ENCODE peak calls at places on chromosomes 5 and 9, in four cellular contexts. Z is stimulated activated CD4-positive, alpha-beta T cell treated with anti-CD3 and anti-CD28 coated beads, Interleukin-4, amount 100 ng/mL, for 48 hours; D is heart right ventricle; J is mesendoderm. I is an unnamed sample.

GRCh38 chr5:147216552-147217154 is 18.2 kb upstream of the STK32A start:
- DNase-seq in Z (no peak), D (no peak), J (peak; percentile 61), I (peak; percentile 5)

GRCh38 chr5:57316798-57317327 is 143.0 kb downstream of the GPBP1 start:
- DNase-seq in Z (no peak), D (no peak), J (peak; percentile 40), I (peak; percentile 21)

GRCh38 chr5:34622046-34622435 is 34.1 kb upstream of the RAI14 start:
- DNase-seq in Z (no peak), D (no peak), J (no peak), I (no peak)

GRCh38 chr9:89153618-89154017 is 25.0 kb downstream of the SHC3 start:
- DNase-seq in Z (peak; percentile 27), D (no peak), J (no peak), I (no peak)

GRCh38 chr9:33884856-33885701 is 68.1 kb downstream of the UBE2R2 start:
- DNase-seq in Z (no peak), D (peak; percentile 66), J (no peak), I (no peak)

GRCh38 chr5:74272831-74273545 is 367.5 kb downstream of the ENC1 start:
- DNase-seq in Z (no peak), D (no peak), J (no peak), I (no peak)

GRCh38 chr5:1926471-1927341 is 44.0 kb upstream of the IRX4 start:
- DNase-seq in Z (no peak), D (no peak), J (no peak), I (no peak)

GRCh38 chr5:139394123-139394653 is 716 bp downstream of the PROB1 start:
- DNase-seq in Z (no peak), D (peak; percentile 66), J (peak; percentile 74), I (peak; percentile 88)

GRCh38 chr5:81763294-81763928 is 12.5 kb upstream of the SSBP2 start:
- DNase-seq in Z (no peak), D (no peak), J (no peak), I (no peak)

GRCh38 chr9:37669232-37669631 is 18.5 kb downstream of the FRMPD1 start:
- DNase-seq in Z (no peak), D (no peak), J (peak; percentile 30), I (no peak)

GRCh38 chr5:124963236-124963929 is 216.9 kb upstream of the ZNF608 start:
- DNase-seq in Z (no peak), D (no peak), J (peak; percentile 74), I (no peak)